ENCODE peak calls at places on chromosome 12, in four cellular contexts. S is H9, D is IMR-90, W is H1. H is an unnamed sample.

GRCh38 chr12:31496257-31496656 is 94.7 kb downstream of the DENND5B start:
- DNase-seq in S (no peak), D (peak), W (no peak), H (no peak)

GRCh38 chr12:57008113-57008687 is 1.9 kb upstream of the ZBTB39 start:
- DNase-seq in S (no peak), D (peak), W (no peak), H (peak)

GRCh38 chr12:3022961-3023360 is 54.2 kb upstream of the TSPAN9 start:
- DNase-seq in S (no peak), D (no peak), W (no peak), H (no peak)

GRCh38 chr12:120599672-120600537 is 18.7 kb upstream of the POP5 start:
- DNase-seq in S (peak), D (no peak), W (peak), H (peak)

GRCh38 chr12:13173537-13173936 is 23.0 kb upstream of the EMP1 start:
- DNase-seq in S (no peak), D (peak), W (peak), H (peak)

GRCh38 chr12:27864521-27864920 is 84.5 kb upstream of the MANSC4 start:
- DNase-seq in S (no peak), D (peak), W (no peak), H (no peak)

GRCh38 chr12:51910168-51910567 is 2.9 kb downstream of the ACVRL1 start:
- DNase-seq in S (no peak), D (no peak), W (no peak), H (no peak)

GRCh38 chr12:107320929-107321618 is 227.7 kb upstream of the CRY1 start:
- DNase-seq in S (peak), D (peak), W (peak), H (peak)

GRCh38 chr12:57031228-57031670 is 14.9 kb upstream of the TAC3 start:
- DNase-seq in S (no peak), D (no peak), W (no peak), H (peak)

GRCh38 chr12:124248862-124249825 is 45.7 kb upstream of the RFLNA start:
- DNase-seq in S (no peak), D (no peak), W (no peak), H (no peak)

GRCh38 chr12:76119887-76120286 is 35.4 kb upstream of the NAP1L1 start:
- DNase-seq in S (no peak), D (no peak), W (no peak), H (no peak)

GRCh38 chr12:132321321-132322118 is 7.9 kb downstream of the GALNT9 start:
- DNase-seq in S (no peak), D (no peak), W (no peak), H (no peak)

GRCh38 chr12:127280393-127281275 is 986.3 kb upstream of the TMEM132C start:
- DNase-seq in S (peak), D (no peak), W (peak), H (peak)

GRCh38 chr12:109728921-109729836 is 15.6 kb downstream of the FAM222A start:
- DNase-seq in S (peak), D (no peak), W (no peak), H (no peak)

GRCh38 chr12:5305425-5305824 is 126.5 kb upstream of the NTF3 start:
- DNase-seq in S (no peak), D (no peak), W (no peak), H (no peak)

GRCh38 chr12:52070243-52070925 is 606 bp downstream of the ATG101 start:
- DNase-seq in S (no peak), D (no peak), W (no peak), H (peak)

GRCh38 chr12:95574799-95575452 is 23.6 kb upstream of the USP44 start:
- DNase-seq in S (no peak), D (peak), W (no peak), H (peak)

GRCh38 chr12:79006306-79006705 is 141.7 kb downstream of the SYT1 start:
- DNase-seq in S (no peak), D (peak), W (no peak), H (peak)

GRCh38 chr12:47114481-47114892 is 34.7 kb upstream of the AMIGO2 start:
- DNase-seq in S (no peak), D (no peak), W (no peak), H (no peak)

GRCh38 chr12:117724545-117724944 is 244.2 kb downstream of the KSR2 start:
- DNase-seq in S (no peak), D (no peak), W (no peak), H (no peak)

GRCh38 chr12:42588308-42588836 is 1.2 kb downstream of the PRICKLE1 start:
- DNase-seq in S (no peak), D (peak), W (no peak), H (no peak)

GRCh38 chr12:61355105-61355504 is 905.1 kb upstream of the USP15 start:
- DNase-seq in S (no peak), D (no peak), W (no peak), H (no peak)

GRCh38 chr12:1533602-1534304 is 60.6 kb downstream of the FBXL14 start:
- DNase-seq in S (peak), D (peak), W (no peak), H (no peak)

GRCh38 chr12:12384601-12385321 is 27.9 kb downstream of the BORCS5 start:
- DNase-seq in S (peak), D (no peak), W (no peak), H (peak)

GRCh38 chr12:15469342-15469741 is 147.0 kb downstream of the PTPRO start:
- DNase-seq in S (no peak), D (no peak), W (no peak), H (peak)

GRCh38 chr12:72072613-72073212 is 134.1 kb downstream of the TPH2 start:
- DNase-seq in S (no peak), D (no peak), W (no peak), H (no peak)

GRCh38 chr12:10098762-10099161 is at the start of gene CLEC1A:
- DNase-seq in S (peak), D (no peak), W (peak), H (peak)

GRCh38 chr12:15627995-15628945 is 160.9 kb downstream of the EPS8 start:
- DNase-seq in S (no peak), D (peak), W (no peak), H (peak)

GRCh38 chr12:473863-474577 is 14.3 kb downstream of the B4GALNT3 start:
- DNase-seq in S (peak), D (no peak), W (no peak), H (peak)

GRCh38 chr12:14828896-14829295 is 14.4 kb downstream of the ART4 start:
- DNase-seq in S (peak), D (peak), W (no peak), H (no peak)

GRCh38 chr12:1836854-1837411 is 16.6 kb downstream of the LRTM2 start:
- DNase-seq in S (no peak), D (no peak), W (no peak), H (no peak)

GRCh38 chr12:11944321-11944720 is 126.4 kb upstream of the BCL2L14 start:
- DNase-seq in S (no peak), D (no peak), W (no peak), H (no peak)

GRCh38 chr12:44389038-44389437 is 487.1 kb downstream of the NELL2 start:
- DNase-seq in S (no peak), D (no peak), W (no peak), H (no peak)

GRCh38 chr12:24562761-24563392 is 386.0 kb downstream of the BCAT1 start:
- DNase-seq in S (peak), D (peak), W (peak), H (peak)

GRCh38 chr12:77214136-77214535 is 148.8 kb upstream of the E2F7 start:
- DNase-seq in S (no peak), D (peak), W (no peak), H (no peak)

GRCh38 chr12:7834701-7835100 is 38.0 kb downstream of the SLC2A14 start:
- DNase-seq in S (no peak), D (no peak), W (no peak), H (no peak)

DNA sequence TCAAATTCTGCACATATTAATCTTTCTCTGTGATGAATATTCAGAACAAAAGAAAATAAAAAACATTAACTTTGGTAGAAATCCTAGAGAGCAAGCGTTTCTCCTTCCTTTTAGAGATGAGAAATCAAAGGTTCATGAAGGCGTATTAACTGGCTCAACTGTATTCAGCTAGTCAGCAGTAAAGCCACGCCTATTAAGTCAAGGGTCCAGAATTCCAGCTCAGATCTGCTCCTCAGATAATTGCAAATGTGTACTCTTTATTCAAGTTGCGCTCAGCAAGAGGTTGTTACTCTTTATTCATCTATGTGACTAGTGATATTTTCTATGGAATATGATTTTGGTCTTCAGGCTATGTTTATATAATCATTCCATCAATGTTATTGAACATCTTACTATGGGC is 13.1 kb upstream of the POC1B start:
- DNase-seq in S (no peak), D (no peak), W (no peak), H (no peak)
- H3K56ac ChIP-seq in S (no peak), D (no peak), W (no peak), H (no peak)

DNA sequence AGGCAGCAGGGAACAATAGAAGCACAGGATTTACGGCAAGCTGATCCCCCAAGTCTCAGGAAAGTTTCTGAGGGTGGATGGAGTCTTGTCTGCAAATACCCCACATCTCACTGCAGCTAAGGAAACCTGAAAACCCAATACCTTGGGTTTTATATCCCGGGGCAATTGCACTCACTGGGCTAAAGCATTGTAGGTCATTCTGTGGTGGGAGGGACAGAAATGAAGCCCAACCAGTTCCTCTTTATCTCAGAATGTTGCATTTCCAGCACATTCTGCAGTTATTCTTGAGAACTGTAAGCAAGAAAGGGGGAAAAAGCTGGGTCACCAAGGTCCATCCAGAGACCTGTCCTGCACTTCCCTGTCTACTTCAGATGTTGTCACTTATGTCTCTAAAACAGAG is 39.8 kb downstream of the C12orf42 start:
- DNase-seq in S (no peak), D (no peak), W (no peak), H (peak)
- H3K56ac ChIP-seq in S (no peak), D (no peak), W (no peak), H (no peak)

DNA sequence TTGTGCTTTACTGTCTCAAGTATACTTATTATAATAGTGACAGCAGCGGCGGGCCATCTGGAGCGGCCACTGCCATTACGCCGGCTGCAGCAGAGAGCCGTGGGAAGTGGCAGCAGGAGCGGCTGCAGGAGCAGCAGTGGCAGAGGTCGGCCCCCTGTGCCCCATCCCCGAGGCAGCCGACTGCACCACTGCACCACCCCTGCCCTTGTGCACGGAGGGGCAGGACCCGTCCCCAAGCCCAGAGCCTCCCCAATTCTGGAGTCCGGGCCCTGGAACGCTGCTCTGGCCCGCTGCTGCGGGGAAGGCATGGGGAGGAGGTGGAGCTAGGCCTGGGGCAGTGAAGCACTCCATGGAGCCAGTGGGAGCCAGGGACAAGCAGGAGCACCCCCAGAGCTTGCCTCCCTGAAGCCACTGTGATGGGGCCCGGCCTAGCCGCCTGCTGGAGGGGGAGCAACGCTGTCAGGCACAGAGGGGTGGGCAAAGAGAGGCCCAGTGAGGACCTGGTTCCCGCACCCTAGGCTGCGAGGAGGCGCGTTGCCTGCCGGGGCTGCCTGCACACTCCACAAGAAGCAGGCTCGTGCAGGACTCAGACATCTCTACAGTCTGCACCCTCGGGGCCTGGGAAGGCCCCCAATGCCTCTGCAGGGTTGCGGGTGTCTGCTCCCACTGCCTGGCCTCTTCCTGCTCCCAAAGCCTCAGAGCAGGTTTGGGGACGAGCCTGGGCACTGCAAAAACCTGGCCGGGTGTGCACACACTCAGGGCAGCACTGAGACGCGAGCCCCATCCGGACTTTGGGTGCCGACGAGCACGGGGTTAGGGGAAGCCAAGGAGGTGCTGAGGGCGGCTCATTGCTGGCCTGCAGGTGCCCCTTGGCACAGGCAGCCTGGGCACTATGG is 74.2 kb upstream of the RASSF8 start:
- DNase-seq in S (peak), D (no peak), W (peak), H (no peak)
- H3K56ac ChIP-seq in S (no peak), D (no peak), W (no peak), H (no peak)

DNA sequence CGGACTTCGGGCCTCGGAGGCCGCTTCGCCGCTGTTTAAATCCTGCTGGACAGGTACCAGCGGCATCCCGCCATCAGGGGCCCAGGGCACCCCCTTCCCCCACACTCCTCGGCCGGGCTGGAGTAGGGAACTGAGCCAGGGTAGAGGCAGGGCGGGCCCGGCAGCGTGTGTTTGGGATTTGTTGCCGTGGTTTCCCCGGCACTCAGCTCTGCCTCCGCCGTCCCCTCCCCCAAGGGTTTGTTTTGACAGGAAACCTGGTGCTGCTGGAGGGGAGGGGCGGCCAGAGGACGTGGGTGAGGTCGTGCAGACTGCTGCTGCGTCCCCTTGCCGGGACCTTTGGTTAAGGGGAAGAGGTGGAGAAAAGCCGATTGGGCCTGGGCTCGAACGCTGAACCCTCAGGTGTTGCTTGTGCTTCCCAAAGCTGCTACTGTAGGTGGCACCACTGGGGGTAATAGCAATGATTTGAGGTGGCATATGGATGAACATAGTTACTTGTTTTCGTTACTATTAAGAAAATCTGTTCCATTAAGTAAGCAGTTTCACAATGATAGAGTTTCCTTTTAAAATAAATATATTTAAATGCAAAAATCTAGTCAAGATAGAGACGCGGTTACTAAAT is 778 bp downstream of the TCP11L2 start:
- DNase-seq in S (peak), D (peak), W (peak), H (peak)
- H3K56ac ChIP-seq in S (no peak), D (no peak), W (no peak), H (peak)

DNA sequence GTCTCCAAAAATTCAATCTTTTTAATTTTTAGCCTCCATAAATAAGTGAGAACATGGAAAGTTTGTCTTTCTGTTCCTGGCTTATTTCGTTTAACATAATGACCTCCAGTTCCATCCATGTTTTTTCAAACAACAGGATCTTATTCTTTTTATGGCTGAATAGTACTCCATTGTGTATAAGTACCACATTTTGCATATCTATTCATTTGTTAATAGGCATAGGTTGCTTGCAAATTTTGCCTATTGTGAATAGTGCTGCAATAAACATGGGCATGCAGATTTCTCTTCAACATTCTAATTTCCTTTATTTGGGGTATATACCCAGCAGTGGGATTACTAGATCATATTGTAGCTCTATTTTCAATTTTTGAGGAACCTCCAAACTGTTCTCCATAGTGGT is 16.1 kb upstream of the PAH start:
- DNase-seq in S (no peak), D (no peak), W (no peak), H (no peak)
- H3K56ac ChIP-seq in S (no peak), D (no peak), W (no peak), H (no peak)

GRCh38 chr12:92544321-92544720 is 158.5 kb upstream of the PLEKHG7 start:
- DNase-seq in S (no peak), D (no peak), W (no peak), H (no peak)

GRCh38 chr12:92546259-92546825 is 156.4 kb upstream of the PLEKHG7 start:
- DNase-seq in S (no peak), D (no peak), W (no peak), H (no peak)

GRCh38 chr12:92543872-92544271 is 158.9 kb upstream of the PLEKHG7 start:
- DNase-seq in S (no peak), D (peak), W (no peak), H (no peak)

GRCh38 chr12:92547906-92548305 is 154.9 kb upstream of the PLEKHG7 start:
- DNase-seq in S (no peak), D (no peak), W (no peak), H (no peak)

DNA sequence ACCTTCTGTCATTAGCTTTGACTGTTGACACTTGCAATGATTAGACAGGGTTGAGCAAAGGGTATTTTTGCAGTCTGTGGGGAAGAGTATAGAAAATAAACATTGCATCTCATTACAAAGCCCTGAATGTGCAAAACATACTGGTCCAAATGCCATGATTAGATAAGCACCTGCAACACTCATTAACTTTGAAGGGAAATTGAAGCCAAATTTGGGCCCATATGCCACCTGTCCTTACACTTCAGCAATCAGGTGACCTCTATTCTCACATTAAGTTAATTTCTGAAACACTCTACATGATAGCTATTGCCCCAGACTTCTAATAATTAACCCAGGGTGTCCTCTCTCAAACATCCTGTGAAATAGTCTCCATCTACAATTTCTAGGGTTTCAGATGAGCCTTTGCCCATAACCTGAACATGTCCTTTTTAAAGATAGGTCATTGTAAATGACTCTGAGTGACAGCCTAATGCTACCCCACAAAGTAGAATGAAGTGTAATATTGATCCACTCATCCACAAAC is 155.9 kb upstream of the PLEKHG7 start:
- DNase-seq in S (no peak), D (no peak), W (no peak), H (no peak)
- H3K56ac ChIP-seq in S (no peak), D (no peak), W (no peak), H (no peak)

GRCh38 chr12:113748707-113749432 is 217.3 kb downstream of the RBM19 start:
- DNase-seq in S (no peak), D (no peak), W (no peak), H (no peak)

GRCh38 chr12:113749433-113749815 is 216.7 kb downstream of the RBM19 start:
- DNase-seq in S (no peak), D (no peak), W (no peak), H (no peak)

GRCh38 chr12:113755098-113755497 is 211.0 kb downstream of the RBM19 start:
- DNase-seq in S (no peak), D (no peak), W (no peak), H (no peak)

GRCh38 chr12:113747048-113747447 is 219.1 kb downstream of the RBM19 start:
- DNase-seq in S (no peak), D (no peak), W (no peak), H (peak)

GRCh38 chr12:113751513-113751912 is 214.6 kb downstream of the RBM19 start:
- DNase-seq in S (no peak), D (no peak), W (no peak), H (no peak)
- H3K56ac ChIP-seq in S (no peak), D (no peak), W (no peak), H (no peak)